ENCODE peak calls at places on chromosomes 11 and 22, in six cellular contexts. E, B, Y, C, R and I are unnamed samples.

GRCh38 chr11:70799386-70799785 is 401.1 kb downstream of the CTTN start:
- DNase-seq in C (no peak), Y (no peak), R (no peak), E (no peak), B (no peak), I (no peak)

GRCh38 chr22:19419464-19420178 is 11.9 kb downstream of the HIRA start:
- DNase-seq in E (no peak), Y (no peak), C (no peak), R (peak; percentile 81), B (no peak), I (no peak)

GRCh38 chr11:119696378-119697157 is 32.4 kb downstream of the NECTIN1 start:
- DNase-seq in B (no peak), C (no peak), E (peak; percentile 55), Y (no peak), R (peak; percentile 73), I (no peak)

GRCh38 chr11:4982678-4983077 is 12.0 kb upstream of the OR51L1 start:
- DNase-seq in Y (no peak), C (no peak), R (no peak), E (no peak), B (no peak), I (no peak)

GRCh38 chr11:127268956-127269355 is 268.4 kb upstream of the KIRREL3 start:
- DNase-seq in Y (no peak), R (no peak), E (no peak), C (no peak), B (no peak), I (no peak)

GRCh38 chr11:117794144-117794543 is 2.9 kb downstream of the DSCAML1 start:
- DNase-seq in Y (no peak), R (no peak), E (no peak), C (no peak), B (no peak), I (no peak)

GRCh38 chr11:100753562-100753961 is 66.5 kb downstream of the ARHGAP42 start:
- DNase-seq in Y (no peak), E (no peak), R (peak; percentile 84), C (no peak), B (no peak), I (no peak)

GRCh38 chr11:68432874-68433273 is 27.7 kb upstream of the PPP6R3 start:
- DNase-seq in R (no peak), B (no peak), Y (peak; percentile 78), C (no peak), E (no peak), I (no peak)

GRCh38 chr22:37021710-37022482 is 2.4 kb downstream of the MPST start:
- DNase-seq in Y (no peak), R (peak; percentile 73), C (peak; percentile 67), B (no peak), E (peak; percentile 70), I (no peak)

GRCh38 chr11:14089690-14090462 is 127.4 kb downstream of the SPON1 start:
- DNase-seq in Y (peak; percentile 66), C (no peak), B (no peak), R (no peak), E (no peak), I (no peak)

GRCh38 chr22:45302047-45302446 is 7.7 kb upstream of the FAM118A start:
- DNase-seq in R (no peak), E (no peak), C (no peak), Y (no peak), B (no peak), I (no peak)

GRCh38 chr22:35684270-35684700 is 33.4 kb upstream of the APOL5 start:
- DNase-seq in E (peak; percentile 28), Y (peak; percentile 25), C (peak; percentile 25), B (no peak), R (peak; percentile 75), I (peak; percentile 32)

GRCh38 chr11:4511846-4512245 is 29.4 kb downstream of the OR52K1 start:
- DNase-seq in B (no peak), C (no peak), E (no peak), Y (no peak), R (no peak), I (no peak)

GRCh38 chr11:113401718-113402117 is 14.1 kb downstream of the ANKK1 start:
- DNase-seq in Y (peak; percentile 91), C (peak; percentile 73), B (no peak), R (no peak), E (peak; percentile 72), I (no peak)

GRCh38 chr11:93537022-93537421 is 6.2 kb downstream of the SMCO4 start:
- DNase-seq in Y (peak; percentile 82), C (peak; percentile 66), R (no peak), E (no peak), B (no peak), I (no peak)

GRCh38 chr11:72223615-72224586 is 666 bp upstream of the INPPL1 start:
- DNase-seq in B (no peak), E (peak; percentile 82), C (peak; percentile 81), Y (peak; percentile 82), R (peak; percentile 88), I (peak; percentile 91)

GRCh38 chr11:107116358-107116757 is 98.1 kb upstream of the GUCY1A2 start:
- DNase-seq in Y (no peak), C (no peak), E (no peak), B (no peak), R (no peak), I (no peak)

GRCh38 chr11:15688351-15688792 is 573.6 kb downstream of the INSC start:
- DNase-seq in E (no peak), Y (peak; percentile 80), B (no peak), C (no peak), R (no peak), I (no peak)

GRCh38 chr22:19120829-19121630 is 1.2 kb downstream of the DGCR2 start:
- DNase-seq in Y (peak; percentile 33), R (peak; percentile 81), E (peak; percentile 68), B (no peak), C (peak; percentile 83), I (no peak)

GRCh38 chr11:119585038-119585666 is 143.8 kb downstream of the NECTIN1 start:
- DNase-seq in E (peak; percentile 11), C (peak; percentile 51), B (no peak), Y (no peak), R (peak; percentile 88), I (no peak)

GRCh38 chr22:45911601-45912271 is 65.2 kb downstream of the WNT7B start:
- DNase-seq in C (peak; percentile 56), E (no peak), B (no peak), Y (peak; percentile 73), R (no peak), I (no peak)

GRCh38 chr11:108340958-108341357 is 118.1 kb downstream of the ATM start:
- DNase-seq in C (no peak), B (no peak), R (peak; percentile 68), E (no peak), Y (no peak), I (no peak)

GRCh38 chr11:107840120-107840479 is 18.5 kb downstream of the SLC35F2 start:
- DNase-seq in E (no peak), B (no peak), C (no peak), R (peak; percentile 44), Y (no peak), I (no peak)

GRCh38 chr22:19138217-19139000 is 6.0 kb downstream of the ESS2 start:
- DNase-seq in E (no peak), R (no peak), Y (no peak), B (no peak), C (no peak), I (no peak)

GRCh38 chr11:7072401-7073028 is 16.3 kb upstream of the RBMXL2 start:
- DNase-seq in E (no peak), R (no peak), B (no peak), Y (no peak), C (no peak), I (no peak)

GRCh38 chr22:44776535-44777363 is 24.4 kb downstream of the ARHGAP8 start:
- DNase-seq in C (no peak), R (no peak), E (peak; percentile 52), B (no peak), Y (no peak), I (no peak)

GRCh38 chr11:57131080-57131790 is 50.5 kb upstream of the LRRC55 start:
- DNase-seq in C (peak; percentile 44), E (peak; percentile 58), R (peak; percentile 93), Y (no peak), B (no peak), I (no peak)

GRCh38 chr11:64583296-64584262 is 7.4 kb upstream of the SLC22A12 start:
- DNase-seq in E (no peak), R (no peak), Y (peak; percentile 50), B (no peak), C (no peak), I (no peak)

GRCh38 chr22:43262990-43263644 is 76.2 kb upstream of the TTLL12 start:
- DNase-seq in R (no peak), B (no peak), Y (no peak), C (peak; percentile 18), E (peak; percentile 15), I (no peak)

GRCh38 chr22:20039683-20040325 is 18.9 kb downstream of the TANGO2 start:
- DNase-seq in E (no peak), Y (no peak), C (peak; percentile 23), B (no peak), R (no peak), I (no peak)

GRCh38 chr22:41508770-41509170 is 35.5 kb downstream of the POLR3H start:
- DNase-seq in R (peak; percentile 62), C (no peak), Y (peak; percentile 56), E (no peak), B (no peak), I (no peak)
- TF ChIP-seq CTCF in R (peak; percentile 49), C (no peak), Y (peak; percentile 14), E (no peak), B (peak; percentile 32), I (no peak)

DNA sequence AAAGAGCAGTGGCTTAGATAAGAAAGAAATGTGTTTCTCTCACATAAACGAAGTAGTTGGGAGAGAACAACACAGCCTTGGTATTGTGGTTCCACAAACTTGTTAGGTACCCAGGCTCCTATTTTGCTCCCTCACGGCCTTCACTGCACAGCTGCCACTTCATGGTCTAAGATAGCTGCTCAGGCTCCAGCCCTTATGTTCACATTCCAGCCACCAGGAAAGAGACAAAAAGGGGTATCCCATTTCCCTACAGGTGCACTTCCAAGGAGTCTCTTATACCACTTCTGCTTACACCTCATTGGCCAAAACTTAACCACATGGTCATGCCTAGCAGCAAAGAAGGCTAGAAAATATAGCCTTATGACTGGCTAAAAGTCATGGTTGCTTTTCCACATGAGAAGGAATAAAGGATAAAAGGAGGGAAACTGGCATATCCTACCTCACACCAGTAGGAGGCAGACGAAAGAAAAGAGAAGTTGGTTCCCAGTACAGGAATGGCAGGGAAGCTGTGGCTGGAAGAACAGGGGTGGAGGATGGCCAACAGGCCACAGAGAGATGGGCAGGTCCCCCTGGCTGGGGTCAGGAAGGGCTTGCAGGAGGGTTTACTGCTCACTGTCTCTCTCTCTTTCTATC is 5.4 kb upstream of the HDHD5 start:
- DNase-seq in C (no peak), B (no peak), Y (no peak), R (peak; percentile 64), E (no peak), I (no peak)
- TF ChIP-seq CTCF in C (no peak), B (no peak), Y (no peak), R (peak; percentile 77), E (no peak), I (peak; percentile 25)

DNA sequence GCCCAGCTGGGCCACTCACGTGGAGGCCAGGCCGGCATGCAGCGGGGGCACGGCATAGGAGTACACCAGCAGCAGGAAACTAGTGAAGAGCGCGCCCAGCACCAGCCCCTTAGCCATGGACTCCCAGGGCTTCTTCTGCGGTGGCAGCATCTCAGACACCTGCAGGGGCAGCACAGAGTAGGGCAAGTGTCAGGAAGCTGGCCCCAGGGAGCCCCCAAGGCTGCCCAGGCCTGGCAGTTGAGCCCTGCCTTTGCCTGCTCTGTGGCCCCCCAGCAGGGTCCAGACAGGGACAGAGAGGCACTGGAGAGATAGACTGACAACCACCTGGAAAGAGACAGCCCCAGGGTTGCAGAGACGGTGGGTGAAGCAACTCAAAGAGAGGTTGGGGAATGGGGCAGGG is 10.7 kb upstream of the SEC14L6 start:
- DNase-seq in B (no peak), R (peak; percentile 74), Y (no peak), C (no peak), E (no peak), I (no peak)
- TF ChIP-seq CTCF in B (no peak), R (peak; percentile 60), Y (no peak), C (no peak), E (no peak), I (no peak)

GRCh38 chr11:61406991-61407728 is 14.8 kb downstream of the TMEM216 start:
- DNase-seq in R (no peak), C (no peak), B (no peak), E (no peak), Y (no peak), I (no peak)
- TF ChIP-seq CTCF in R (no peak), C (no peak), B (no peak), E (no peak), Y (no peak), I (no peak)